ENCODE peak calls at places on chromosome 4, in four cellular contexts. C is Caco-2, G is K562, J is fibroblast of lung. F is an unnamed sample. For H3K9me3 and H3K27me3, the result is how much of the 10 kb centered on the place peaks cover.

GRCh38 chr4:26206981-26207380 is 113.8 kb upstream of the RBPJ start:
- DNase-seq in G (no peak), J (peak), C (no peak), F (no peak)

GRCh38 chr4:141350122-141350904 is 129.6 kb downstream of the ZNF330 start:
- DNase-seq in J (peak), C (no peak), G (no peak), F (peak)

GRCh38 chr4:48575964-48576363 is 85.9 kb downstream of the ZAR1 start:
- DNase-seq in J (peak), C (no peak), G (no peak), F (no peak)

GRCh38 chr4:152545088-152545487 is 9.2 kb upstream of the FBXW7 start:
- DNase-seq in J (no peak), C (no peak), G (no peak), F (no peak)

GRCh38 chr4:9825049-9825448 is 43.6 kb downstream of the DRD5 start:
- DNase-seq in G (no peak), C (no peak), J (no peak), F (no peak)

GRCh38 chr4:95105983-95106382 is 348.2 kb downstream of the BMPR1B start:
- DNase-seq in C (no peak), G (no peak), J (no peak), F (no peak)

GRCh38 chr4:86220137-86220536 is 139.7 kb downstream of the MAPK10 start:
- DNase-seq in C (no peak), G (no peak), J (peak), F (no peak)

GRCh38 chr4:165440415-165440882 is 61.6 kb downstream of the CPE start:
- DNase-seq in J (peak), G (no peak), C (peak), F (peak)

GRCh38 chr4:182585321-182585720 is 331.9 kb downstream of the DCTD start:
- DNase-seq in G (no peak), J (no peak), C (no peak), F (no peak)

GRCh38 chr4:115515379-115516171 is 402.2 kb upstream of the NDST4 start:
- DNase-seq in G (no peak), J (no peak), C (no peak), F (no peak)

GRCh38 chr4:142598132-142598531 is 248.0 kb downstream of the INPP4B start:
- DNase-seq in G (no peak), C (no peak), J (no peak), F (no peak)

GRCh38 chr4:2591189-2591588 is 54.7 kb downstream of the FAM193A start:
- DNase-seq in J (peak), G (no peak), C (no peak), F (no peak)

GRCh38 chr4:3822230-3822947 is 56.2 kb downstream of the ADRA2C start:
- DNase-seq in C (peak), J (no peak), G (no peak), F (no peak)

GRCh38 chr4:3415471-3416141 is 26.2 kb upstream of the HGFAC start:
- DNase-seq in C (peak), J (no peak), G (no peak), F (no peak)

GRCh38 chr4:139633661-139634060 is 32.0 kb upstream of the MGST2 start:
- DNase-seq in C (peak), G (no peak), J (peak), F (no peak)

GRCh38 chr4:84582988-84583870 is at the start of gene CDS1:
- DNase-seq in C (peak), J (no peak), G (peak), F (peak)

GRCh38 chr4:28350485-28350884 is 1489.8 kb downstream of the STIM2 start:
- DNase-seq in J (peak), G (no peak), C (no peak), F (no peak)

DNA sequence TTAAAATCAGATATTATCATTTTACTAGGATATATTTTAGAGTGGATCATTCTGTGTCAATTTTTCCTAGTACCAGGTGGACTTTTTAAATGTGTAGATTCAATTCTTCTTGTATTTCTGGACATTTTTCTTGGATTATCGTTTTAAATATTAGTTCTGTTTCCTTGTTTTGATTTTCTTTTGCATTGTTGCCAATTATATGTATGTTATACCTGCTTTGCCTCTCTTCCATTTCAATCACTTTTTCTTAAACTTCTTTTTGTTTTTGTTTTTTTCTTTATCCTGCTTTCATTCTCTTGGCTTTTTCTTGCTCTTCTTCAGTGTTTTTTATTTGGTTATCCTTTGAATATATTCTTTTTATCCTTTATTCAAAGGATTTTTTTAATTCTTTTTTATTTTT is 141.0 kb downstream of the STOX2 start:
- DNase-seq in J (no peak), G (no peak), C (no peak), F (no peak)
- H3K9me3 ChIP-seq in J (under half), G (under half), C (under half), F (under half)

DNA sequence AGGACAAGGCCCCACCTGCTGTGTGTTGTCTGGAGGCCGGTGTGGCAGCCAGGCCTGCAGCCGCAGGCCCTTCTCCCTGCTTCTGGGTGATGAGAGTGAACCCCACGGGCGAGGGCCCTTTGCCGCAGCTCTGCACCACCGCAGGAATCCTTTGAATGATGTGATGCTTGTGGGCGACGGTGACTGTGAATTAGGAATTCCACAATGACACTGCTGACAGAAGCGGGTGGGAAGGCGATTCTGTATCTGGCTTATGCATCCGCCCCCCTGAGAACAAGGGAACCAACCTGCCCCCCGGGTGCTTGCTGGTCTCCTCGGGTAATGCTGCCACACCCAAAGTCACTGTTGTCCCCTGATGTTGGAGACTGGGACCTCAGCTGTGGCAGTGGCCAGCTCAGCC is 19.5 kb upstream of the MAN2B2 start:
- DNase-seq in J (no peak), C (no peak), G (no peak), F (no peak)
- H3K27me3 ChIP-seq in J (under half), C (under half), G (half or more), F (under half)

DNA sequence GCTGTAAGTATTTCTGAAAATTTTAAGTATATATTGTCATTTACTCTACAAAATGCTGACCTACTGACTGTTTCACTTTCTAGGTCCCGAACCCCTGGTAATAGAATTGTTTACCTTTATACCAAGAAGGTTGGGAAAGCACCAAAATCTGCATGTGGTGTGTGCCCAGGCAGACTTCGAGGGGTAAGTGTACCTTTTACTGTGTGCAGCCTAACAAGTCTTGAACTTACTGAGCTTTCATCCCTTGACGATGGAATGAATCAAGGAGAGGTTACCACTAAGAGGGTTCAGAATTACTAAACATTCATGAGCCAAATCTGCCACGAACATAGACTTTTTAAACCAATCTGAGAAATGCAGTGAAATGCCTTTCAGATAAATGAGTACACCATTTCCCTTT is 1.6 kb downstream of the RPL34 start:
- DNase-seq in C (no peak), G (no peak), J (no peak), F (no peak)
- H3K4me3 ChIP-seq in C (peak), G (peak), J (peak), F (peak)

DNA sequence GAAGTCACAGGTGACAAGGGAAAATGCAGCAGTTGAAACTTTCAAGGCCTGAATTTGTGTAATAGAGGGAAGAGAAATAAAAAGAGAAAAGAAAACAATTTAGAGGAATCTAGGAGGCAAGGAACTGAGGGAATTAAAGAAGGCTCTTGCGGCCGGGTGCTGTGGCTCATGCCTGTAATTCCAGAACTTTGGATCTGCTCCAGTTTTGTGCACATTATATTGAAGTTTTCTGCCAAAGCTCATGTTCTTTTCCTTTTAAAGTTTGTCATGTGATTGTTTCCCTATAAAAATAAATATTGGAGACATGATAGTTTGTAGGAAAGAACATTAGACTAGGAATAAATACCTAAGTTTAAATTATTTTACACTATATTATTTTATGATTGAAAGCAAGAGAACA is 433.9 kb upstream of the CPEB2 start:
- DNase-seq in J (peak), C (no peak), G (no peak), F (no peak)
- H3K9me3 ChIP-seq in J (under half), C (under half), G (under half), F (under half)

DNA sequence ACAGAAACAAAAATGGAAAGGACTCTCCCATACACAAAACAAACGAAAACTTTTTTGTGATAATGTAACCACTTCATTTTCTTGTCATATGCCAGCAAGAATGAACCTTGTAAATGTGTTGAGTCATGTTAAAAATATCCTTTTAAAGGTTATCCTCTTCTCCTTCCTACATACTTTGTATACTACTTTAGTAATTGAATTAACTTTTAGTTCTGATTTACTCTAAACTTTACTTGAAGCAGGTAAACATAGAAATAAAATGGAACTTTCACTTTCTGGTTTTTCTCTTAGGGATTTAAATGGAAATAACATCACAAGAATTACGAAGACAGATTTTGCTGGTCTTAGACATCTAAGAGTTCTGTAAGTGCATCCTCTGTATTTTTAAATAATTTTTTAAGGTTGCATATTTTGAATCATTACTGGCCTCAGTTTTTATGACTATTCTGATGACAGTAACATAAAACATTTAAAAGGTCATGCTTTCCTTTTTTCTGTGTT is 4.7 kb downstream of the SLIT2 start:
- DNase-seq in J (peak), C (no peak), G (no peak), F (no peak)
- H3K27me3 ChIP-seq in J (under half), C (under half), G (under half), F (under half)

GRCh38 chr4:112284166-112284565 is 1.5 kb downstream of the TIFA start:
- DNase-seq in J (peak), C (no peak), G (no peak), F (peak)
- H3K4me3 ChIP-seq in J (peak), C (no peak), G (peak), F (peak)

DNA sequence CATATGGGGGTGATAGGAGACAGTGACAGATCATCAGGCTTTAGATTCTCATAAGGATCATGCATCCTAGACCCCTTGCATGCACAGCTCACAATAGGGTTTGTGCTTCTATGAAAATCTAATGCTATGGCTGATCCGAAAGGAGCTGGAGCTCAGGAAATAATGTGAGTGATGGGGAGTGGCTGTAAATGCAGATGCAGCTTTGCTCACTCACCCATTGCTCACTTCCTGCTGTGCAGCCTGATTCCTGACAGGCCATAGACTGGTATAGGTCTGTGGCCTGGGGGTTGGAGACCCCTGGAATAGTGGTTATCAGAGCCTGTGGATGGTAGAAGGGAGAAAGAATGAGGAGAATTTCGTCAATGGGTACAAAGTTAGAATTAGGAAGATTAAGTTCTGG is 2751.1 kb downstream of the ARAP2 start:
- DNase-seq in C (no peak), G (no peak), J (no peak), F (no peak)
- H3K9me3 ChIP-seq in C (under half), G (under half), J (under half), F (under half)

DNA sequence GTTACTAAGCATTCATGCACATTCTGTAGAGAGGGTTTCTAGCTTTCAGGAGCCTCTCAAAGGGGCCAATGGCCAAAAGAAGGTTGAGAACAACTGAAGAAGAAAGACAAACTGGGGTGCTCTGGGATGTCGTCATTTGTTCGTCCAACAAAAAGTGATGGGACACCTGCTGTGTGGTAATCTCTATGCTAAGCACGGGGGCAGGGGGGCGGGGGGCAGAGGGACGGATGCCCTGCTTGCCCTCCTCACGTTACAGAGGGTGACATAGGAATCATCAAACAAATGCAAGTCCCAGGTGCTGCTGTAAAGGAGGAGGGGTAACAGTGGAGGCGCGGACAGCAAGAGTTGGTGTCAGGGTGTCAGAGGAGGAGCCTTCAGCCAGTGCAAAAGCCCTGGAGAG is 12.8 kb upstream of the CRMP1 start:
- DNase-seq in C (no peak), G (no peak), J (no peak), F (no peak)
- H3K27me3 ChIP-seq in C (under half), G (under half), J (under half), F (under half)

GRCh38 chr4:37836838-37837413 is 10.4 kb downstream of the PGM2 start:
- DNase-seq in G (no peak), J (no peak), C (no peak), F (no peak)
- H3K4me3 ChIP-seq in G (no peak), J (no peak), C (no peak), F (no peak)

GRCh38 chr4:581753-582361 is 5.8 kb upstream of the TMEM271 start:
- DNase-seq in J (no peak), C (no peak), G (no peak), F (no peak)
- H3K9me3 ChIP-seq in J (under half), C (under half), G (under half), F (under half)